ENCODE peak calls at places on chromosomes 6 and 20, in ten cellular contexts. N is GM23338, T is endothelial cell, P is neural progenitor cell, G is dorsolateral prefrontal cortex, R is astrocyte of the spinal cord, L is BE2C, Z is esophagus squamous epithelium, E is AG04450, M is B cell. O is an unnamed sample.

GRCh38 chr6:96947055-96947454 is 22.5 kb downstream of the KLHL32 start:
- DNase-seq in N (no peak), T (no peak), P (no peak), G (no peak), R (no peak), L (no peak), Z (no peak), E (no peak), M (peak), O (no peak)

GRCh38 chr20:19913927-19914614 is 103.1 kb upstream of the NAA20 start:
- DNase-seq in N (no peak), T (no peak), P (no peak), G (no peak), R (peak), L (no peak), Z (no peak), E (no peak), M (no peak), O (peak)

GRCh38 chr6:42988486-42989020 is 4.2 kb downstream of the PPP2R5D start:
- DNase-seq in N (peak), T (no peak), P (no peak), G (no peak), R (peak), L (no peak), Z (no peak), E (no peak), M (no peak), O (no peak)

GRCh38 chr6:19472168-19472567 is 365.0 kb upstream of the ID4 start:
- DNase-seq in N (no peak), T (no peak), P (no peak), G (no peak), R (peak), L (no peak), Z (no peak), E (peak), M (no peak), O (peak)

GRCh38 chr6:67467341-67467740 is 1167.7 kb upstream of the ADGRB3 start:
- DNase-seq in N (no peak), T (no peak), P (no peak), G (no peak), R (no peak), L (no peak), Z (no peak), E (no peak), M (no peak), O (no peak)

GRCh38 chr6:143973097-143973979 is 34.7 kb downstream of the PLAGL1 start:
- DNase-seq in N (peak), T (peak), P (peak), G (no peak), R (no peak), L (no peak), Z (no peak), E (no peak), M (no peak), O (no peak)

GRCh38 chr6:16154904-16155303 is 26.0 kb downstream of the MYLIP start:
- DNase-seq in N (no peak), T (no peak), P (no peak), G (no peak), R (peak), L (no peak), Z (no peak), E (peak), M (no peak), O (no peak)

GRCh38 chr20:25009218-25010145 is 16.9 kb upstream of the APMAP start:
- DNase-seq in N (no peak), T (no peak), P (no peak), G (peak), R (no peak), L (no peak), Z (no peak), E (no peak), M (no peak), O (no peak)

GRCh38 chr6:42332916-42333315 is 115.3 kb upstream of the MRPS10 start:
- DNase-seq in N (no peak), T (no peak), P (no peak), G (no peak), R (no peak), L (no peak), Z (no peak), E (no peak), M (no peak), O (no peak)

GRCh38 chr20:23078994-23079364 is 7.1 kb downstream of the CD93 start:
- DNase-seq in N (peak), T (no peak), P (peak), G (no peak), R (no peak), L (no peak), Z (no peak), E (no peak), M (no peak), O (no peak)
- TF ChIP-seq CTCF in N (peak), T (peak), P (peak), G (no peak), R (peak), L (no peak), Z (no peak), E (peak), M (no peak), O (no peak)

DNA sequence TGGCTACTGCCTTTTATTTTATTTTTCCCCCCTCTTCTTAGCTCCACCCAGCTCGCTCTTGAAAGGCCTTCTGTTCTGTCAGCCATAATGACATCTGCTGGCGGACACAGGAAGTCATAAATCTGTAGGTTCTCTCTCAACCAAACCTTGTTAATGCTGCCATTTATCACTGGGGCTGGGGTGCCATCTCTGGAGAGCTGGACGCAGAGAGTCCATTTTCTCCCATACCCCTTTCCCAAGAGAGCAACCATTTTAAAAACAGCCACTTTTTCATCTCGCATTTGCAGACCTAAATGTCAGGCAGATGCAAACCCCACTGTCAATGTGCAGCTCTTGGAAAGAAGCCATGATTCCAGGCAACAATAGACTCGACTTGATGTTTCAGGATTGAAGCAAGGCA is 13.0 kb upstream of the TSHZ2 start:
- DNase-seq in N (peak), T (no peak), P (peak), G (no peak), R (peak), L (peak), Z (no peak), E (no peak), M (no peak), O (no peak)
- TF ChIP-seq CTCF in N (peak), T (no peak), P (peak), G (peak), R (no peak), L (peak), Z (no peak), E (no peak), M (no peak), O (no peak)

DNA sequence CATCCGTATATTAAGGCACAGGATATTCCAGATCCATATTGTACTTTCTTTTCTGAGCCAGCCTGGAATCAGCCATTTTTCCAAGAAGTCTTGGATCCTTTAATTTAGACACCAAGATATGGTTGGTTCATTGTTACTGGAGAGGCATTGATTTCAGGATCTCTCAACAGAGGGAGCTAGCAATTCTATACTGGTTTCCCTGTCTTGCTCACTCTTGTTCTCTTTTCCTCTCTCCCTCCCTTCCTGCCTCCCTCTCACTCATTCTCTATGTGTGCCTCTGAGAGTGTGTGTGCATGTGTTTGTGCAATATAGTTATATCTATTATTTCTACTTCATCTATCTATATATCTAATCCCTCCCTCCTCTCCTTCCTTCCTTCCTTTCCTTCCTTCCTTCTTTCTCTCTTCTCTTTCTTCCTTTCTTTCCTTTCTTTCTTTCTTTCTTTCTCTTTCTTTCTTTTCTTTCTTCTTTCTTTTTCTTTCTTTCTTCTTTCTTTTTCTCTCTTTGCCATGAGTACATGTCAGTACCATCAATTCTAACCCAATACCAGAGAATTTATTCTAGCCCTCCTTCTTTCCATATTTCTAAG is 299.1 kb downstream of the EPHA7 start:
- DNase-seq in N (peak), T (no peak), P (no peak), G (no peak), R (no peak), L (no peak), Z (no peak), E (no peak), M (no peak), O (no peak)
- TF ChIP-seq CTCF in N (peak), T (no peak), P (no peak), G (no peak), R (no peak), L (no peak), Z (no peak), E (no peak), M (peak), O (no peak)

DNA sequence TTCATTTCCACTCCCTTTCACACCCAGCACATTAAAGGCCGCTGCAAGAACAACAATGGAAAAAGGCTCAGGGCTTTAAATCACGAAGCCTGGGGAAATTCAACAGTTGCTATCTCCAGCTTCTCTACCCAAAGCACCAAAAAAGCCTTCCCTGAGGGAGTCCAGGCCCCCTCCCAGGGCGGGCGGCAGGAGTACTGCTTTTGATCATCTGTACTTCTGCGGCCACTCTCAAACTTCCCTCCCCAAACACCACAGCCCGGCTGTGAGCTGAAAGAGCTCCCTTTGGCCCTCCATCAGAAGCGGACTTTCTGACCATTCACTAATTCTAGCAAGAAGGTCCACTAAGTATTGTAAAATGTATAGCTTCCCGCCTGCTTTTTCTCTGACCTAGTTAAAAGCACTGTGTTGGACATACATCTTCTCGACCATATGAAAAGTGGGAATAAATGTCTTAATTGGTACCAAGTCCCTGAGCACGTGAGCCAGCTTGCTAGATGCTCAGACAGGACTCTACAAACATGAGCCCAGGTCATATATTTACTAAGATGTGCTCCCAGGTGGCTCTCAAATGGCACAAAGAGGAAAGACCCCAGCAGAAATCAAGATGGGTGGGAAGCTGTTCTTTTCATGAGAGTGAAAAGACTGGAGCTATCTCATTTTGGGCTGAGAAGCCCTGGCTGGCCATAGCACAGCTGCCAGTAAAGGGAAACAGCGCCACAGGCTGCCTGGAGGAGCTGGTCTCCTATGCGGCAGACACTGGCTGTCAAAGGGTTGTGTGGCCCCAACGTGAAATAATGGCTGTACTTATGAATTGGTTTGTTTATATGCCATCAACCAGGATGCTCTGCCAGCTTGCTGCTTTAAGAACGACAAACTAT is 58.6 kb downstream of the GFOD1 start:
- DNase-seq in N (peak), T (no peak), P (no peak), G (no peak), R (no peak), L (no peak), Z (no peak), E (no peak), M (peak), O (no peak)
- TF ChIP-seq CTCF in N (peak), T (no peak), P (no peak), G (no peak), R (no peak), L (peak), Z (no peak), E (no peak), M (peak), O (no peak)

GRCh38 chr6:69735029-69735428 is 61.8 kb downstream of the LMBRD1 start:
- DNase-seq in N (no peak), T (no peak), P (no peak), G (no peak), R (no peak), L (no peak), Z (no peak), E (no peak), M (no peak), O (no peak)

GRCh38 chr6:69732045-69732444 is 64.8 kb downstream of the LMBRD1 start:
- DNase-seq in N (no peak), T (no peak), P (no peak), G (no peak), R (no peak), L (no peak), Z (no peak), E (no peak), M (no peak), O (no peak)

GRCh38 chr6:69732640-69733039 is 64.2 kb downstream of the LMBRD1 start:
- DNase-seq in N (no peak), T (no peak), P (no peak), G (no peak), R (peak), L (no peak), Z (no peak), E (no peak), M (peak), O (no peak)

GRCh38 chr6:69729870-69730449 is 66.8 kb downstream of the LMBRD1 start:
- DNase-seq in N (no peak), T (no peak), P (no peak), G (no peak), R (peak), L (no peak), Z (no peak), E (no peak), M (no peak), O (no peak)
- TF ChIP-seq CTCF in N (peak), T (peak), P (peak), G (peak), R (peak), L (peak), Z (no peak), E (peak), M (peak), O (no peak)

O was measured in Calu3.